ENCODE peak calls at places on chromosomes 7 and 10, in six cellular contexts. D is AG04450, F is hypothalamus, T is cardiac septum, P is heart right ventricle, S is OCI-LY7. E is an unnamed sample.
A peak's percentile ranks its signal among the peaks of the same experiment; 100 is the strongest.

GRCh38 chr10:16843252-16843870 is 26.1 kb upstream of the RSU1 start:
- DNase-seq in D (peak; percentile 52), F (no peak), T (no peak), P (no peak), S (peak; percentile 80), E (no peak)

GRCh38 chr10:13219685-13220670 is 14.2 kb downstream of the UCMA start:
- DNase-seq in D (no peak), F (no peak), T (no peak), P (no peak), S (peak; percentile 79), E (no peak)

GRCh38 chr10:114751856-114752255 is 69.7 kb upstream of the FHIP2A start:
- DNase-seq in D (no peak), F (no peak), T (no peak), P (no peak), S (no peak), E (no peak)

GRCh38 chr7:32428546-32428945 is 61.6 kb downstream of the LSM5 start:
- DNase-seq in D (no peak), F (no peak), T (no peak), P (no peak), S (no peak), E (no peak)

GRCh38 chr10:80392250-80392649 is 16.1 kb upstream of the PRXL2A start:
- DNase-seq in D (no peak), F (no peak), T (no peak), P (no peak), S (no peak), E (no peak)

GRCh38 chr10:75542902-75543301 is 111.5 kb downstream of the LRMDA start:
- DNase-seq in D (no peak), F (no peak), T (no peak), P (no peak), S (no peak), E (no peak)

GRCh38 chr10:94630017-94630688 is 53.4 kb upstream of the CYP2C18 start:
- DNase-seq in D (peak; percentile 1), F (no peak), T (no peak), P (no peak), S (peak; percentile 48), E (no peak)

GRCh38 chr10:61752111-61753011 is 89.6 kb downstream of the CABCOCO1 start:
- DNase-seq in D (no peak), F (no peak), T (no peak), P (no peak), S (peak; percentile 18), E (no peak)

GRCh38 chr10:123143162-123143824 is 4.6 kb upstream of the HMX2 start:
- DNase-seq in D (no peak), F (no peak), T (no peak), P (no peak), S (no peak), E (no peak)

GRCh38 chr10:114520453-114520852 is 116.2 kb upstream of the AFAP1L2 start:
- DNase-seq in D (no peak), F (no peak), T (no peak), P (no peak), S (no peak), E (no peak)

GRCh38 chr10:102802920-102803534 is 34.2 kb downstream of the CYP17A1 start:
- DNase-seq in D (peak; percentile 79), F (no peak), T (no peak), P (no peak), S (no peak), E (peak; percentile 85)

GRCh38 chr7:141355057-141355456 is 196.2 kb upstream of the AGK start:
- DNase-seq in D (no peak), F (no peak), T (no peak), P (no peak), S (no peak), E (no peak)

GRCh38 chr7:93015193-93016084 is 102.3 kb downstream of the SAMD9 start:
- DNase-seq in D (no peak), F (no peak), T (no peak), P (no peak), S (no peak), E (no peak)

GRCh38 chr10:58459069-58459468 is 53.6 kb upstream of the BICC1 start:
- DNase-seq in D (no peak), F (no peak), T (no peak), P (no peak), S (no peak), E (no peak)

GRCh38 chr7:121334875-121335648 is 6.3 kb downstream of the WNT16 start:
- DNase-seq in D (peak; percentile 10), F (no peak), T (no peak), P (no peak), S (no peak), E (no peak)

GRCh38 chr7:18421297-18422004 is 74.1 kb upstream of the HDAC9 start:
- DNase-seq in D (no peak), F (no peak), T (no peak), P (no peak), S (peak; percentile 4), E (no peak)

GRCh38 chr7:123494193-123494796 is 40.1 kb downstream of the IQUB start:
- DNase-seq in D (no peak), F (no peak), T (no peak), P (no peak), S (peak; percentile 50), E (no peak)

GRCh38 chr7:23520582-23520981 is 11.2 kb downstream of the TRA2A start:
- DNase-seq in D (no peak), F (no peak), T (no peak), P (no peak), S (no peak), E (no peak)

GRCh38 chr7:149081914-149082313 is 8.6 kb downstream of the ZNF786 start:
- DNase-seq in D (no peak), F (no peak), T (no peak), P (no peak), S (no peak), E (no peak)

GRCh38 chr10:122060250-122060649 is 71.3 kb downstream of the TACC2 start:
- DNase-seq in D (no peak), F (no peak), T (no peak), P (no peak), S (no peak), E (no peak)

GRCh38 chr7:137342340-137342739 is 1.2 kb downstream of the PTN start:
- DNase-seq in D (no peak), F (no peak), T (no peak), P (no peak), S (no peak), E (no peak)

GRCh38 chr10:37865957-37866671 is 8.7 kb upstream of the ZNF248 start:
- DNase-seq in D (no peak), F (no peak), T (no peak), P (no peak), S (peak; percentile 79), E (no peak)

GRCh38 chr7:7100432-7100849 is 81.9 kb upstream of the C1GALT1 start:
- DNase-seq in D (no peak), F (no peak), T (no peak), P (no peak), S (no peak), E (no peak)

GRCh38 chr7:28075674-28076358 is 104.8 kb downstream of the JAZF1 start:
- DNase-seq in D (no peak), F (no peak), T (no peak), P (no peak), S (no peak), E (no peak)

GRCh38 chr7:116395125-116395791 is 104.3 kb upstream of the CAV2 start:
- DNase-seq in D (peak; percentile 66), F (no peak), T (no peak), P (no peak), S (no peak), E (no peak)

GRCh38 chr7:43307522-43307921 is 195.1 kb downstream of the HECW1 start:
- DNase-seq in D (no peak), F (no peak), T (no peak), P (no peak), S (no peak), E (no peak)

GRCh38 chr10:6957851-6958250 is 377.8 kb upstream of the PRKCQ start:
- DNase-seq in D (no peak), F (no peak), T (no peak), P (no peak), S (no peak), E (no peak)

GRCh38 chr7:80721880-80722595 is 83.6 kb downstream of the CD36 start:
- DNase-seq in D (no peak), F (no peak), T (no peak), P (no peak), S (no peak), E (peak; percentile 70)